ENCODE peak calls at places on chromosomes 13 and 19, in five cellular contexts. N is GM12878, M is K562, S is GM12892, P is SK-N-SH. G is an unnamed sample.

GRCh38 chr19:4066682-4067395 is at the start of gene ZBTB7A:
- DNase-seq in N (no peak), M (peak), S (no peak), P (peak), G (no peak)

GRCh38 chr13:77833331-77833863 is 85.2 kb downstream of the EDNRB start:
- DNase-seq in N (no peak), M (no peak), S (no peak), P (no peak), G (no peak)

GRCh38 chr13:81080911-81081454 is 740.1 kb upstream of the SPRY2 start:
- DNase-seq in N (no peak), M (no peak), S (no peak), P (no peak), G (no peak)

GRCh38 chr19:17627921-17628320 is 60.2 kb downstream of the UNC13A start:
- DNase-seq in N (no peak), M (no peak), S (no peak), P (no peak), G (no peak)

GRCh38 chr13:91405240-91405639 is 6.8 kb downstream of the GPC5 start:
- DNase-seq in N (peak), M (no peak), S (no peak), P (no peak), G (no peak)

GRCh38 chr13:43846496-43846895 is 33.0 kb downstream of the CCDC122 start:
- DNase-seq in N (no peak), M (no peak), S (no peak), P (no peak), G (no peak)

GRCh38 chr19:10085641-10086031 is 481 bp upstream of the SHFL start:
- DNase-seq in N (no peak), M (peak), S (no peak), P (no peak), G (no peak)

GRCh38 chr13:30995331-30995730 is 62.9 kb downstream of the TEX26 start:
- DNase-seq in N (no peak), M (no peak), S (no peak), P (no peak), G (no peak)

GRCh38 chr13:30165791-30166190 is 141.6 kb downstream of the KATNAL1 start:
- DNase-seq in N (no peak), M (no peak), S (no peak), P (no peak), G (no peak)

GRCh38 chr13:59776924-59777690 is 386.6 kb downstream of the DIAPH3 start:
- DNase-seq in N (peak), M (no peak), S (no peak), P (no peak), G (no peak)

GRCh38 chr19:6433165-6433564 is 398 bp downstream of the SLC25A41 start:
- DNase-seq in N (no peak), M (no peak), S (no peak), P (no peak), G (no peak)

GRCh38 chr13:19781526-19781925 is 1.2 kb downstream of the PSPC1 start:
- DNase-seq in N (no peak), M (no peak), S (no peak), P (peak), G (no peak)

GRCh38 chr19:2237051-2237868 is 636 bp downstream of the SF3A2 start:
- DNase-seq in N (no peak), M (no peak), S (no peak), P (no peak), G (no peak)

GRCh38 chr19:50147462-50148423 is 15.3 kb downstream of the IZUMO2 start:
- DNase-seq in N (peak), M (peak), S (no peak), P (peak), G (no peak)

GRCh38 chr13:24184855-24185254 is 24.3 kb downstream of the SPATA13 start:
- DNase-seq in N (no peak), M (no peak), S (no peak), P (no peak), G (no peak)

GRCh38 chr13:67228909-67229308 is 1.2 kb downstream of the PCDH9 start:
- DNase-seq in N (no peak), M (no peak), S (no peak), P (no peak), G (no peak)

GRCh38 chr13:67043901-67044300 is 186.2 kb downstream of the PCDH9 start:
- DNase-seq in N (no peak), M (no peak), S (no peak), P (no peak), G (no peak)

GRCh38 chr19:1942078-1942933 is 1.3 kb downstream of the CSNK1G2 start:
- DNase-seq in N (peak), M (peak), S (peak), P (peak), G (peak)

GRCh38 chr19:12763100-12763499 is 11.5 kb downstream of the BEST2 start:
- DNase-seq in N (no peak), M (no peak), S (no peak), P (peak), G (no peak)

GRCh38 chr13:98507060-98507797 is 69.7 kb downstream of the STK24 start:
- DNase-seq in N (no peak), M (peak), S (no peak), P (peak), G (no peak)

GRCh38 chr19:8194528-8195275 is 14.5 kb upstream of the CERS4 start:
- DNase-seq in N (no peak), M (no peak), S (no peak), P (no peak), G (no peak)

GRCh38 chr19:8208119-8208709 is 956 bp upstream of the CERS4 start:
- DNase-seq in N (no peak), M (no peak), S (no peak), P (peak), G (no peak)

GRCh38 chr13:95154441-95154886 is 146.8 kb downstream of the ABCC4 start:
- DNase-seq in N (no peak), M (no peak), S (no peak), P (no peak), G (no peak)

GRCh38 chr19:6868341-6868740 is 19.0 kb upstream of the ADGRE1 start:
- DNase-seq in N (no peak), M (no peak), S (no peak), P (no peak), G (no peak)

GRCh38 chr19:50492303-50493052 is 15.8 kb upstream of the GARIN5A start:
- DNase-seq in N (no peak), M (peak), S (no peak), P (peak), G (no peak)

GRCh38 chr13:33560722-33561121 is 257.2 kb upstream of the RFC3 start:
- DNase-seq in N (no peak), M (no peak), S (no peak), P (no peak), G (no peak)

GRCh38 chr13:94886191-94886590 is 173.8 kb upstream of the SOX21 start:
- DNase-seq in N (no peak), M (no peak), S (no peak), P (no peak), G (no peak)

GRCh38 chr19:8269724-8270123 is 38.4 kb downstream of the CD320 start:
- DNase-seq in N (no peak), M (no peak), S (no peak), P (no peak), G (no peak)

GRCh38 chr19:47778089-47778953 is at the start of gene SELENOW:
- DNase-seq in N (peak), M (peak), S (peak), P (peak), G (peak)

GRCh38 chr19:45824041-45824471 is 8.9 kb upstream of the RSPH6A start:
- DNase-seq in N (no peak), M (no peak), S (no peak), P (no peak), G (no peak)

GRCh38 chr13:27293051-27293691 is 22.5 kb downstream of the RASL11A start:
- DNase-seq in N (no peak), M (no peak), S (no peak), P (no peak), G (no peak)

GRCh38 chr19:40163541-40164129 is 27.6 kb upstream of the MAP3K10 start:
- DNase-seq in N (no peak), M (no peak), S (no peak), P (no peak), G (no peak)

GRCh38 chr13:43545317-43545874 is 241.4 kb downstream of the ENOX1 start:
- DNase-seq in N (no peak), M (no peak), S (no peak), P (no peak), G (no peak)

GRCh38 chr19:33809960-33810359 is 13.3 kb downstream of the KCTD15 start:
- DNase-seq in N (no peak), M (no peak), S (no peak), P (no peak), G (no peak)
- TF ChIP-seq TAF1 in N (no peak), M (no peak), S (no peak), P (no peak), G (no peak)

GRCh38 chr13:42049454-42049780 is 969 bp downstream of the DGKH start:
- DNase-seq in N (peak), M (no peak), S (no peak), P (no peak), G (no peak)
- TF ChIP-seq POLR2AphosphoS5 in N (no peak), M (no peak), S (peak), P (no peak), G (no peak)

GRCh38 chr13:75583101-75583500 is 33.5 kb downstream of the UCHL3 start:
- DNase-seq in N (no peak), M (no peak), S (no peak), P (no peak), G (no peak)

GRCh38 chr13:75581874-75582640 is 32.5 kb downstream of the UCHL3 start:
- DNase-seq in N (no peak), M (no peak), S (no peak), P (no peak), G (no peak)

GRCh38 chr13:75585153-75585552 is 35.6 kb downstream of the UCHL3 start:
- DNase-seq in N (no peak), M (no peak), S (no peak), P (no peak), G (no peak)

DNA sequence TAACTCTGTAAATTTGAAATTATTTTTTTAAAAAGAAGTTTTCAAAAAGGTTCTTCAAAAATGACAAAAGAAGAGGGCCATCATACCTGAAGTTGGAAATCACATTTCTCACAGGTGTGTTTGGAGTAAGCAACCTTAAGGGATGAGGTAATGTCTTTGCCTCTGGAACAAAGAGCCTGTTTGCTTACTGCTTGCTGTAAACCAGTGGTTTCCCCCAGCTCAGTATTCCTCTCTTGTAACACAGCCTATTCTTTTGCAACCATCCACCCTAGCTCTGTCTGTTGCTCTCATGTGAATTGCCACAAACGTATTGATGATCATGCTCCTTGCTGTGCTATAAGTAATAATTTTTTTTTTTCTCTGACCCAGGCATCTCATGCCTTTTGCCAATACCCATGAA is 38.1 kb downstream of the UCHL3 start:
- DNase-seq in N (no peak), M (no peak), S (no peak), P (no peak), G (no peak)
- TF ChIP-seq TAF1 in N (no peak), M (no peak), S (no peak), P (no peak), G (no peak)

GRCh38 chr19:49127674-49128544 is 8.6 kb downstream of the PPFIA3 start:
- DNase-seq in N (peak), M (peak), S (peak), P (peak), G (peak)
- TF ChIP-seq POLR2AphosphoS5 in N (no peak), M (no peak), S (no peak), P (no peak), G (no peak)

GRCh38 chr13:51585696-51586095 is 1.4 kb downstream of the WDFY2 start:
- DNase-seq in N (no peak), M (no peak), S (no peak), P (no peak), G (no peak)

GRCh38 chr13:51583875-51584730 is at the start of gene WDFY2:
- DNase-seq in N (peak), M (peak), S (peak), P (peak), G (peak)

GRCh38 chr13:51584731-51585191 is 499 bp downstream of the WDFY2 start:
- DNase-seq in N (no peak), M (peak), S (peak), P (peak), G (peak)

GRCh38 chr13:51583469-51583874 is 790 bp upstream of the WDFY2 start:
- DNase-seq in N (no peak), M (no peak), S (no peak), P (no peak), G (no peak)

GRCh38 chr13:51585234-51585672 is 991 bp downstream of the WDFY2 start:
- DNase-seq in N (no peak), M (no peak), S (no peak), P (no peak), G (no peak)
- TF ChIP-seq TAF1 in N (no peak), M (no peak), S (no peak), P (no peak), G (no peak)

GRCh38 chr13:113856716-113857065 is 7.2 kb downstream of the GAS6 start:
- DNase-seq in N (no peak), M (no peak), S (no peak), P (no peak), G (no peak)
- TF ChIP-seq POLR2AphosphoS5 in N (no peak), M (no peak), S (no peak), P (no peak), G (no peak)

GRCh38 chr13:111337206-111337605 is 16.8 kb downstream of the TEX29 start:
- DNase-seq in N (no peak), M (no peak), S (no peak), P (no peak), G (no peak)
- TF ChIP-seq TAF1 in N (no peak), M (no peak), S (no peak), P (no peak), G (no peak)